ENCODE peak calls at places on chromosomes 1 and 21, in nine cellular contexts. X, T, E, U, C, R, O, W and Z are unnamed samples.

GRCh38 chr1:67135354-67135753 is 584 bp upstream of the C1orf141 start:
- DNase-seq in X (no peak), T (no peak), E (no peak), U (no peak), C (no peak), R (no peak), O (no peak), W (no peak), Z (peak; percentile 65)

GRCh38 chr1:23555949-23556640 is 3.2 kb downstream of the ID3 start:
- DNase-seq in X (peak; percentile 87), T (no peak), E (no peak), U (peak; percentile 90), C (peak; percentile 76), R (peak; percentile 77), O (peak; percentile 67), W (no peak), Z (no peak)

GRCh38 chr1:19429611-19430010 is 55.7 kb downstream of the CAPZB start:
- DNase-seq in X (no peak), T (no peak), E (no peak), U (peak; percentile 60), C (no peak), R (no peak), O (no peak), W (no peak), Z (no peak)

GRCh38 chr1:80961464-80962190 is 839.1 kb upstream of the ADGRL2 start:
- DNase-seq in X (no peak), T (no peak), E (no peak), U (no peak), C (no peak), R (no peak), O (no peak), W (no peak), Z (no peak)

GRCh38 chr21:44455524-44456206 is 355 bp downstream of the LRRC3 start:
- DNase-seq in X (peak; percentile 49), T (no peak), E (peak; percentile 82), U (peak; percentile 27), C (peak; percentile 69), R (no peak), O (no peak), W (no peak), Z (peak; percentile 31)

GRCh38 chr1:78176448-78176847 is 130.7 kb downstream of the GIPC2 start:
- DNase-seq in X (no peak), T (no peak), E (no peak), U (no peak), C (no peak), R (no peak), O (no peak), W (no peak), Z (no peak)

GRCh38 chr1:43828574-43828973 is 105.0 kb upstream of the ARTN start:
- DNase-seq in X (no peak), T (no peak), E (no peak), U (no peak), C (no peak), R (no peak), O (no peak), W (no peak), Z (no peak)

GRCh38 chr1:23598424-23598823 is 39.1 kb upstream of the ID3 start:
- DNase-seq in X (no peak), T (no peak), E (peak; percentile 81), U (no peak), C (peak; percentile 86), R (peak; percentile 33), O (no peak), W (no peak), Z (no peak)

GRCh38 chr1:155011437-155011907 is 8.9 kb downstream of the ZBTB7B start:
- DNase-seq in X (no peak), T (no peak), E (no peak), U (no peak), C (no peak), R (no peak), O (no peak), W (no peak), Z (no peak)

GRCh38 chr1:155012052-155012546 is 9.5 kb downstream of the ZBTB7B start:
- DNase-seq in X (peak; percentile 86), T (peak; percentile 78), E (peak; percentile 81), U (no peak), C (peak; percentile 88), R (no peak), O (peak; percentile 62), W (no peak), Z (peak; percentile 85)

GRCh38 chr1:155013632-155014031 is 11.0 kb downstream of the ZBTB7B start:
- DNase-seq in X (no peak), T (peak; percentile 82), E (no peak), U (no peak), C (no peak), R (no peak), O (no peak), W (no peak), Z (peak; percentile 60)

GRCh38 chr1:155014709-155015508 is 12.3 kb downstream of the ZBTB7B start:
- DNase-seq in X (no peak), T (no peak), E (no peak), U (no peak), C (no peak), R (no peak), O (no peak), W (no peak), Z (no peak)

GRCh38 chr1:155012760-155013602 is 10.4 kb downstream of the ZBTB7B start:
- DNase-seq in X (no peak), T (peak; percentile 49), E (no peak), U (no peak), C (no peak), R (no peak), O (no peak), W (no peak), Z (peak; percentile 63)
- H3K4me3 ChIP-seq in X (no peak overlapping the region), T (no peak overlapping the region), E (no peak overlapping the region), U (no peak overlapping the region), C (no peak overlapping the region), R (no peak overlapping the region), O (no peak overlapping the region), W (no peak overlapping the region), Z (no peak overlapping the region)

DNA sequence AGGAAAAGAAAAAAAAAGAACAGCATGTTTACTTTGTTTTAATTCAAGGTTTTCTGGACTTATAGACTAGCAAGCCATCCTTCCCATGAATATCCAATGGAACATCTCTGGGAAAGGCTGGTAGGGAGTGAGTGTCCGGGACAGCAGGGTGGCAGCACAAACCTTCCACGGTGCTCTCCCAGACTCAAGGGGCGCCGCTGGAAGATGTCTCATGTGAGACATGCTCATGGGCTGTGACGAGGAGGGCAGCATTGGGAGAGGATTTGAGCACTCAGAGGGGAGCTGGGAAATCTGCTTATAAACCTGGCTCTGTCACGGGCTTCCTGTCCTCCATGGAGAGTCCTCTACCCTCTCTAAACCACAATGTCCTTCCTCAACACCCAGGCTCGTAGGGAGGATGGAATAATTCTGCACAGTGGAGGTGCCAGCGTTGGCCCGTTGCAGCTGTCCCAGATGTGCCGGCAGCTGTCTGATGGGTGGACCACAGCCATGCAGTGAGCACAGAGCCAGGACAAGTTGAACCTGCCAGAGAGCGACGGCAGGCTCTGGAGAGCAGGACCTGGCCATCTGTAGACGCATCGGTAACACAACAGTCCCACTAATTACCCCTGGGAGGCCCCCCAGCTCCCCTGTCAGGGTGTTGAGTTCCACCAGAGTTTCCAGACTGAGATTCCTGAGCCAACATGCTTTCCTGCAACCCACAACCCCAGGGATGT is 100.0 kb upstream of the IGSF21 start:
- DNase-seq in X (no peak), T (no peak), E (no peak), U (no peak), C (no peak), R (no peak), O (no peak), W (no peak), Z (no peak)
- TF ChIP-seq MAX in X (no peak), T (no peak), E (no peak), U (no peak), C (no peak), R (no peak), O (no peak), W (no peak), Z (no peak)

DNA sequence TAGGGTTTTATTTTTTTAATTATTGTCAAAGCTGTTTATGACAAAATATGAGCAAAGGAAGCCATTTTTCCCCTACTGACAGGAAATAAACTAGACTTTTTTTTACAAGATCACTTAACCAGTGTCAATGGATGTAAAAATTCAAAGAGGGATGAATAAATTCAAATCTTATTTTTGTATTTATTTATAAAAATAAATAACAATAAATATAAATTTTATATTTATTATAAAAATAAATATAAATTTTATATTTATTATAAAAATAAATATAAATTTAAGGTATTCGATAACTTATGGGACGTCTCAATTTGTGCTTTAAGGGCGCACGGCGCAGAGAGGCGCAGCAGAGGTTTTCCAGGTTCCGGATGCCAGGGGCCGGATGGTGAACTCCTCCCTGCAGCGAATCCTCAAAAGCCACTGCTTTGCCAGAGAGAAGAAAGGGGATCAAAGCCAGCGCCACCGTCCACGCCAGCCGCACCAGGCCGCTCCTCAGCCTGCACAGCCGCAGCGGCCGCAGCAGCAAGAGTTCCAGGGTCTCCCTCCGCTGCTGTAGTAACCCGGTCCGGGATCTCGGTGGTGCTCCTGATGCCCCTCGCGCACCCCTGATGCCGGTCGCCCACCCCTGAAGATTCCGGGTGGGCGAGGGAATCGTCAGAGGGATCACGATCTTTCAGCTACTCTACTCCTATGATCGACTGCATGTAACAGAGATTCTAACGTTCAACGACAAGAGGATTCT is 28.6 kb upstream of the RLF start:
- DNase-seq in X (no peak), T (no peak), E (peak; percentile 38), U (peak; percentile 33), C (no peak), R (no peak), O (no peak), W (no peak), Z (no peak)
- H3K4me3 ChIP-seq in X (no peak overlapping the region), T (no peak overlapping the region), E (no peak overlapping the region), U (peak overlapping the region; percentile 32), C (no peak overlapping the region), R (no peak overlapping the region), O (no peak overlapping the region), W (no peak overlapping the region), Z (no peak overlapping the region)

GRCh38 chr1:198287916-198288315 is 131.1 kb downstream of the NEK7 start:
- DNase-seq in X (no peak), T (no peak), E (no peak), U (no peak), C (no peak), R (no peak), O (no peak), W (no peak), Z (no peak)

GRCh38 chr1:198290089-198290683 is 133.4 kb downstream of the NEK7 start:
- DNase-seq in X (no peak), T (no peak), E (no peak), U (no peak), C (no peak), R (no peak), O (no peak), W (no peak), Z (no peak)

GRCh38 chr1:198295186-198295585 is 138.4 kb downstream of the NEK7 start:
- DNase-seq in X (no peak), T (no peak), E (no peak), U (no peak), C (no peak), R (no peak), O (no peak), W (no peak), Z (no peak)

GRCh38 chr1:198291924-198292323 is 135.1 kb downstream of the NEK7 start:
- DNase-seq in X (no peak), T (no peak), E (no peak), U (no peak), C (no peak), R (no peak), O (no peak), W (no peak), Z (no peak)

DNA sequence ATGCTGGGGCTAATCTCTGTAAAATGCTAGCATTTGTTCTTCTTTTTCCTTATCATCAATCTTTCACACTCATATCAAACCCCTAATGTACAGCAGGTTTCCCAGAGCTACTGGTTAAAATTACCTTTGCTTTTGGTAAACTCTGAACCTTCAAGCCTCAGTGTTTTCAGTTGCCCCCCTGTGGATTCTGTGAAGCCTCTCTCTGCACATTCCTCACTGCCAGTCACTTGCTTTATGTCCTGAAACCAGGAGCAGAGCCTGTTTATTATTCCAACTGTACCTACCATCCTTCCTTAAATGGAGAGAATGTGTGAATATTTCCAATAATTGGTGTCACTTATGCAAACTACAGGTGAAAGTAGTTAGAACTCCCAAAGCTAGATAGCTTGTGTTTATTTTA is 134.2 kb downstream of the NEK7 start:
- DNase-seq in X (no peak), T (no peak), E (no peak), U (no peak), C (no peak), R (no peak), O (no peak), W (no peak), Z (no peak)
- TF ChIP-seq MAX in X (no peak), T (no peak), E (no peak), U (no peak), C (no peak), R (no peak), O (no peak), W (no peak), Z (no peak)